ENCODE peak calls at places on chromosomes 5 and 9, in ten cellular contexts. One of them, this sample, is unnamed.

GRCh38 chr5:73545403-73545779 is 20.0 kb downstream of the ANKRA2 start:
- DNase-seq in neural progenitor cell: no peak
- DNase-seq in fibroblast of the aortic adventitia: no peak
- DNase-seq in brain microvascular endothelial cell: no peak
- DNase-seq in tibial artery: no peak
- DNase-seq in stomach: no peak
- DNase-seq in transverse colon: no peak
- DNase-seq in lung: no peak
- DNase-seq in upper lobe of right lung: no peak
- DNase-seq in body of pancreas: no peak
- DNase-seq in this sample: no peak

GRCh38 chr5:28580616-28581015 is 1542.2 kb upstream of the CDH9 start:
- DNase-seq in lung: no peak
- DNase-seq in tibial artery: no peak
- DNase-seq in neural progenitor cell: no peak
- DNase-seq in fibroblast of the aortic adventitia: peak; percentile 2
- DNase-seq in brain microvascular endothelial cell: peak; percentile 75
- DNase-seq in stomach: no peak
- DNase-seq in body of pancreas: no peak
- DNase-seq in upper lobe of right lung: no peak
- DNase-seq in transverse colon: no peak
- DNase-seq in this sample: no peak

GRCh38 chr5:111585946-111586345 is 73.6 kb upstream of the STARD4 start:
- DNase-seq in transverse colon: no peak
- DNase-seq in upper lobe of right lung: no peak
- DNase-seq in brain microvascular endothelial cell: no peak
- DNase-seq in stomach: no peak
- DNase-seq in fibroblast of the aortic adventitia: peak; percentile 35
- DNase-seq in body of pancreas: no peak
- DNase-seq in tibial artery: no peak
- DNase-seq in lung: no peak
- DNase-seq in neural progenitor cell: no peak
- DNase-seq in this sample: no peak

GRCh38 chr9:97293207-97293721 is 14.2 kb upstream of the CCDC180 start:
- DNase-seq in upper lobe of right lung: no peak
- DNase-seq in neural progenitor cell: no peak
- DNase-seq in tibial artery: no peak
- DNase-seq in fibroblast of the aortic adventitia: peak; percentile 18
- DNase-seq in transverse colon: no peak
- DNase-seq in brain microvascular endothelial cell: peak; percentile 41
- DNase-seq in stomach: no peak
- DNase-seq in lung: no peak
- DNase-seq in body of pancreas: peak; percentile 19
- DNase-seq in this sample: no peak

GRCh38 chr5:82413302-82414042 is 135.3 kb upstream of the RPS23 start:
- DNase-seq in lung: no peak
- DNase-seq in brain microvascular endothelial cell: peak; percentile 43
- DNase-seq in fibroblast of the aortic adventitia: peak; percentile 95
- DNase-seq in upper lobe of right lung: no peak
- DNase-seq in body of pancreas: no peak
- DNase-seq in transverse colon: no peak
- DNase-seq in neural progenitor cell: no peak
- DNase-seq in tibial artery: no peak
- DNase-seq in stomach: no peak
- DNase-seq in this sample: peak; percentile 91

GRCh38 chr9:70352356-70352755 is 62.1 kb downstream of the KLF9 start:
- DNase-seq in neural progenitor cell: no peak
- DNase-seq in tibial artery: no peak
- DNase-seq in body of pancreas: no peak
- DNase-seq in fibroblast of the aortic adventitia: peak; percentile 73
- DNase-seq in transverse colon: no peak
- DNase-seq in upper lobe of right lung: no peak
- DNase-seq in brain microvascular endothelial cell: peak; percentile 8
- DNase-seq in stomach: no peak
- DNase-seq in lung: no peak
- DNase-seq in this sample: no peak

GRCh38 chr5:97534166-97534565 is 351.1 kb upstream of the RIOK2 start:
- DNase-seq in lung: peak; percentile 55
- DNase-seq in fibroblast of the aortic adventitia: peak; percentile 92
- DNase-seq in upper lobe of right lung: no peak
- DNase-seq in tibial artery: no peak
- DNase-seq in stomach: peak; percentile 27
- DNase-seq in neural progenitor cell: peak; percentile 53
- DNase-seq in body of pancreas: peak; percentile 52
- DNase-seq in brain microvascular endothelial cell: peak; percentile 93
- DNase-seq in transverse colon: peak; percentile 26
- DNase-seq in this sample: peak; percentile 77

GRCh38 chr9:88757406-88758010 is 222.5 kb downstream of the NXNL2 start:
- DNase-seq in stomach: no peak
- DNase-seq in neural progenitor cell: no peak
- DNase-seq in upper lobe of right lung: no peak
- DNase-seq in lung: no peak
- DNase-seq in transverse colon: no peak
- DNase-seq in brain microvascular endothelial cell: no peak
- DNase-seq in fibroblast of the aortic adventitia: no peak
- DNase-seq in body of pancreas: no peak
- DNase-seq in tibial artery: no peak
- DNase-seq in this sample: no peak

GRCh38 chr5:317086-317811 is 4.3 kb upstream of the AHRR start:
- DNase-seq in fibroblast of the aortic adventitia: peak; percentile 59
- DNase-seq in lung: no peak
- DNase-seq in neural progenitor cell: peak; percentile 90
- DNase-seq in brain microvascular endothelial cell: peak; percentile 65
- DNase-seq in transverse colon: peak; percentile 38
- DNase-seq in body of pancreas: no peak
- DNase-seq in upper lobe of right lung: peak; percentile 67
- DNase-seq in tibial artery: no peak
- DNase-seq in stomach: no peak
- DNase-seq in this sample: no peak

GRCh38 chr9:32665101-32665500 is 29.6 kb upstream of the TAF1L start:
- DNase-seq in stomach: no peak
- DNase-seq in upper lobe of right lung: no peak
- DNase-seq in body of pancreas: no peak
- DNase-seq in tibial artery: no peak
- DNase-seq in neural progenitor cell: no peak
- DNase-seq in transverse colon: no peak
- DNase-seq in fibroblast of the aortic adventitia: no peak
- DNase-seq in lung: no peak
- DNase-seq in brain microvascular endothelial cell: no peak
- DNase-seq in this sample: peak; percentile 29

DNA sequence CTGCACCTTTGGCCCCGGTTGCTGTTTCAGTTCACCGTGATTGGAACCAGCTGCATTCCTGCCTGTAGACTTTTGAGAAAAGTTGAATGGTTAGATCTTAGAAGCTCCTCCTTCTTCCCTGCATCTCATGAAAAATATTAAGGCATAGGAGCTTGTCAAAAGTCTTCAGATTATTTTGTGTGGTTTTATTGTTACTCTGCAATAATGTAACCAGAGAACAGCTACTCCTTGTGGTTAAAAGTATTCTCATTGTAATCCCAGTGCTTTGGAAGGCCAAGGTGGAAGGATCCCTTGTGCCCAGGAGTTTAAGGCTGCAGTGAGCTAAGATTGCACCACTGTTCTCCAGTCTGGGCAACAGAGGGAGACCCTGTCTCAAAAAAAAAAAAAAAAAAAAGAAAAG is 3.3 kb upstream of the SLC2A8 start:
- DNase-seq in transverse colon: no peak
- DNase-seq in brain microvascular endothelial cell: no peak
- DNase-seq in fibroblast of the aortic adventitia: peak; percentile 61
- DNase-seq in stomach: no peak
- DNase-seq in upper lobe of right lung: no peak
- DNase-seq in lung: no peak
- DNase-seq in neural progenitor cell: no peak
- DNase-seq in body of pancreas: no peak
- DNase-seq in tibial artery: no peak
- DNase-seq in this sample: no peak
- TF ChIP-seq CTCF in transverse colon: no peak
- TF ChIP-seq CTCF in brain microvascular endothelial cell: peak; percentile 33
- TF ChIP-seq CTCF in fibroblast of the aortic adventitia: peak; percentile 48
- TF ChIP-seq CTCF in stomach: no peak
- TF ChIP-seq CTCF in upper lobe of right lung: no peak
- TF ChIP-seq CTCF in lung: no peak
- TF ChIP-seq CTCF in neural progenitor cell: no peak
- TF ChIP-seq CTCF in body of pancreas: no peak
- TF ChIP-seq CTCF in tibial artery: no peak
- TF ChIP-seq CTCF in this sample: no peak

GRCh38 chr5:154498597-154499393 is 20.8 kb upstream of the HAND1 start:
- DNase-seq in neural progenitor cell: no peak
- DNase-seq in tibial artery: peak; percentile 25
- DNase-seq in transverse colon: no peak
- DNase-seq in stomach: no peak
- DNase-seq in brain microvascular endothelial cell: no peak
- DNase-seq in body of pancreas: no peak
- DNase-seq in fibroblast of the aortic adventitia: no peak
- DNase-seq in lung: no peak
- DNase-seq in upper lobe of right lung: peak; percentile 6
- DNase-seq in this sample: no peak

GRCh38 chr5:154491951-154492350 is 13.9 kb upstream of the HAND1 start:
- DNase-seq in lung: no peak
- DNase-seq in neural progenitor cell: no peak
- DNase-seq in transverse colon: no peak
- DNase-seq in upper lobe of right lung: no peak
- DNase-seq in tibial artery: peak; percentile 35
- DNase-seq in stomach: no peak
- DNase-seq in body of pancreas: no peak
- DNase-seq in brain microvascular endothelial cell: no peak
- DNase-seq in fibroblast of the aortic adventitia: no peak
- DNase-seq in this sample: no peak

GRCh38 chr5:154487541-154487940 is 9.5 kb upstream of the HAND1 start:
- DNase-seq in neural progenitor cell: no peak
- DNase-seq in brain microvascular endothelial cell: no peak
- DNase-seq in transverse colon: no peak
- DNase-seq in fibroblast of the aortic adventitia: no peak
- DNase-seq in body of pancreas: no peak
- DNase-seq in upper lobe of right lung: no peak
- DNase-seq in stomach: no peak
- DNase-seq in tibial artery: no peak
- DNase-seq in lung: no peak
- DNase-seq in this sample: no peak

GRCh38 chr5:154494036-154494435 is 16.0 kb upstream of the HAND1 start:
- DNase-seq in transverse colon: no peak
- DNase-seq in fibroblast of the aortic adventitia: no peak
- DNase-seq in lung: no peak
- DNase-seq in stomach: no peak
- DNase-seq in neural progenitor cell: no peak
- DNase-seq in body of pancreas: no peak
- DNase-seq in tibial artery: no peak
- DNase-seq in brain microvascular endothelial cell: no peak
- DNase-seq in upper lobe of right lung: no peak
- DNase-seq in this sample: no peak

GRCh38 chr5:154493274-154493673 is 15.2 kb upstream of the HAND1 start:
- DNase-seq in neural progenitor cell: peak; percentile 22
- DNase-seq in body of pancreas: no peak
- DNase-seq in transverse colon: no peak
- DNase-seq in brain microvascular endothelial cell: no peak
- DNase-seq in fibroblast of the aortic adventitia: no peak
- DNase-seq in upper lobe of right lung: no peak
- DNase-seq in lung: no peak
- DNase-seq in stomach: no peak
- DNase-seq in tibial artery: peak; percentile 40
- DNase-seq in this sample: no peak
- H3K4me3 ChIP-seq in neural progenitor cell: no peak overlapping the region
- H3K4me3 ChIP-seq in body of pancreas: no peak overlapping the region
- H3K4me3 ChIP-seq in transverse colon: no peak overlapping the region
- H3K4me3 ChIP-seq in brain microvascular endothelial cell: no peak overlapping the region
- H3K4me3 ChIP-seq in fibroblast of the aortic adventitia: no peak overlapping the region
- H3K4me3 ChIP-seq in upper lobe of right lung: no peak overlapping the region
- H3K4me3 ChIP-seq in lung: no peak overlapping the region
- H3K4me3 ChIP-seq in stomach: no peak overlapping the region
- H3K4me3 ChIP-seq in tibial artery: no peak overlapping the region
- H3K4me3 ChIP-seq in this sample: no peak overlapping the region

DNA sequence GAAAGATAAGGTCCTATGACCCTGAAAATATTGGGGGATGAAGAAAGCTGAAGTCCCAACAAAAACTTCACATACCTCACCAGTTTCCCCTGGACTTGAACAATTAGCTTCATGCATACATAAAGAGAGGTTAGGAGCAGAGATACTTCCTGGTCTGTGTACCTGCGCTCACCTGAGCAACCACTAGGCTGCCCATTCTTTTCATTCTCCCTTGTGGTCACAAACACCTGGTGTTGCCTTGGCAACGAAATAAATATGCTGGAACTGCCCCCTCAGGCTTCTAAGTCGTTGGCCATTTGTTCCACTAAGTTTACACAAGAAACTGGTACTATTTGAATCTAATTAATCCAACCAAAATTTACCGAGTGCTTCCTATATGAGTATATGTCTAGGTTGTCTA is 18.1 kb downstream of the OTP start:
- DNase-seq in fibroblast of the aortic adventitia: no peak
- DNase-seq in upper lobe of right lung: no peak
- DNase-seq in transverse colon: no peak
- DNase-seq in brain microvascular endothelial cell: no peak
- DNase-seq in neural progenitor cell: no peak
- DNase-seq in stomach: no peak
- DNase-seq in tibial artery: no peak
- DNase-seq in body of pancreas: peak; percentile 25
- DNase-seq in lung: no peak
- DNase-seq in this sample: no peak
- TF ChIP-seq CTCF in fibroblast of the aortic adventitia: no peak
- TF ChIP-seq CTCF in upper lobe of right lung: no peak
- TF ChIP-seq CTCF in transverse colon: no peak
- TF ChIP-seq CTCF in brain microvascular endothelial cell: no peak
- TF ChIP-seq CTCF in neural progenitor cell: no peak
- TF ChIP-seq CTCF in stomach: no peak
- TF ChIP-seq CTCF in tibial artery: no peak
- TF ChIP-seq CTCF in body of pancreas: peak; percentile 12
- TF ChIP-seq CTCF in lung: no peak
- TF ChIP-seq CTCF in this sample: no peak

DNA sequence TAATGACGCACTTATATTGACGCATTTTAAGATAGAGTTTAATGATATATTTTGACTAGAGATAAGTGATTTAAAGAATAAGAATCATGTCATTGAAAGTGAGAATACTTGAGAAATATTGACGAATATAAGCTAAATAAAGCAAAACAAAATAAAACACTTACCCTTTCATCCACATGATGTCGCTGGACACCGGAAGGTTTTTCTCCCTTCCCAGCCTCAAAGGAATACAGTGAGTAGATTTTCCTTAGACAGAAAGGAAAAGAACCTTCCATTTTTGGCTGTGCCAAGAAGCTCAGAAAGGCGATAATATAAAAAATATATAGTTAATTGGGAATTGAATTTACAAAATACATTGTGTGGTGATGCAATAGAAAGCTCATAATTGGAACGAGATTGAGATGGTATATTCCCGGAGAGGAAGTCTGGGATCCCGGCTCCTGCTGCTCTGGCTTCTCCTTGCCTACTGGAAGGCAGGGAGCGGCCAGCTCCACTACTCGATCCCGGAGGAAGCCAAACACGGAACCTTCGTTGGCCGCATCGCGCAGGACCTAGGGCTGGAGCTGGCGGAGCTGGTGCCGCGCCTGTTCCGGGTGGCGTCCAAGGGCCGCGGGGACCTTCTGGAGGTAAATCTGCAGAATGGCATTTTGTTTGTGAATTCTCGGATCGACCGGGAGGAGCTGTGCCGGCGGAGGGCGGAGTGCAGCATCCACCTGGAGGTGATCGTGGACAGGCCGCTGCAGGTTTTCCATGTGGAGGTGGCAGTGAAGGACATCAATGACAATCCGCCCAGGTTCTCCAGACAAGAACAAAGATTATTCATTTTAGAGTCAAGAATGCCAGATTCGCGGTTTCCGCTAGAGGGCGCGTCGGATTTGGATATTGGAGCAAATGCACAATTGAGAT is at the start of gene PCDHA5:
- DNase-seq in neural progenitor cell: no peak
- DNase-seq in stomach: no peak
- DNase-seq in fibroblast of the aortic adventitia: no peak
- DNase-seq in body of pancreas: no peak
- DNase-seq in upper lobe of right lung: no peak
- DNase-seq in transverse colon: no peak
- DNase-seq in tibial artery: no peak
- DNase-seq in lung: no peak
- DNase-seq in brain microvascular endothelial cell: peak; percentile 22
- DNase-seq in this sample: no peak
- H3K4me3 ChIP-seq in neural progenitor cell: no peak within 1 kb of the TSS
- H3K4me3 ChIP-seq in stomach: peak within 1 kb of the TSS; percentile 19
- H3K4me3 ChIP-seq in fibroblast of the aortic adventitia: no peak within 1 kb of the TSS
- H3K4me3 ChIP-seq in body of pancreas: no peak within 1 kb of the TSS
- H3K4me3 ChIP-seq in upper lobe of right lung: peak within 1 kb of the TSS; percentile 17
- H3K4me3 ChIP-seq in transverse colon: no peak within 1 kb of the TSS
- H3K4me3 ChIP-seq in tibial artery: no peak within 1 kb of the TSS
- H3K4me3 ChIP-seq in lung: no peak within 1 kb of the TSS
- H3K4me3 ChIP-seq in brain microvascular endothelial cell: no peak within 1 kb of the TSS
- H3K4me3 ChIP-seq in this sample: no peak within 1 kb of the TSS

This sample was measured in AG04449.